ENCODE peak calls at places on chromosomes 6 and 20, in nine cellular contexts. U, I, Q, E, Z, L, W, Y and D are unnamed samples.

GRCh38 chr6:97626586-97627441 is 343.8 kb upstream of the MMS22L start:
- DNase-seq in U (no peak), I (no peak), Q (peak), E (peak), Z (no peak), L (no peak), W (no peak), Y (peak), D (no peak)

GRCh38 chr6:66699385-66699784 is 992.4 kb upstream of the EYS start:
- DNase-seq in U (no peak), I (no peak), Q (no peak), E (no peak), Z (no peak), L (no peak), W (no peak), Y (no peak), D (no peak)

GRCh38 chr6:90870561-90870960 is 283.7 kb upstream of the MAP3K7 start:
- DNase-seq in U (no peak), I (no peak), Q (no peak), E (no peak), Z (no peak), L (no peak), W (no peak), Y (no peak), D (no peak)

GRCh38 chr20:63126876-63127699 is 88.8 kb downstream of the YTHDF1 start:
- DNase-seq in U (no peak), I (peak), Q (no peak), E (peak), Z (no peak), L (no peak), W (no peak), Y (peak), D (no peak)

GRCh38 chr20:17806739-17807441 is 107.1 kb downstream of the BANF2 start:
- DNase-seq in U (no peak), I (no peak), Q (peak), E (peak), Z (peak), L (peak), W (no peak), Y (no peak), D (no peak)

GRCh38 chr6:149221774-149222070 is 95.8 kb upstream of the TAB2 start:
- DNase-seq in U (no peak), I (no peak), Q (no peak), E (no peak), Z (no peak), L (no peak), W (no peak), Y (no peak), D (no peak)

GRCh38 chr6:56019973-56020372 is 144.6 kb upstream of the BMP5 start:
- DNase-seq in U (no peak), I (no peak), Q (no peak), E (no peak), Z (no peak), L (no peak), W (no peak), Y (no peak), D (no peak)

GRCh38 chr6:157877573-157878011 is 54.5 kb downstream of the SNX9 start:
- DNase-seq in U (no peak), I (no peak), Q (no peak), E (no peak), Z (no peak), L (no peak), W (no peak), Y (no peak), D (no peak)

GRCh38 chr6:95417856-95418255 is 159.5 kb upstream of the MANEA start:
- DNase-seq in U (no peak), I (no peak), Q (no peak), E (no peak), Z (no peak), L (no peak), W (no peak), Y (no peak), D (no peak)

GRCh38 chr20:49833483-49833882 is 20.9 kb downstream of the SLC9A8 start:
- DNase-seq in U (no peak), I (no peak), Q (no peak), E (no peak), Z (no peak), L (no peak), W (no peak), Y (no peak), D (no peak)

GRCh38 chr6:32679501-32679900 is 13.0 kb upstream of the HLA-DQB1 start:
- DNase-seq in U (no peak), I (no peak), Q (no peak), E (no peak), Z (no peak), L (no peak), W (no peak), Y (no peak), D (no peak)

GRCh38 chr6:141077355-141078333 is 1055.1 kb upstream of the GJE1 start:
- DNase-seq in U (peak), I (no peak), Q (no peak), E (no peak), Z (no peak), L (no peak), W (peak), Y (peak), D (peak)

GRCh38 chr6:109944448-109944847 is 33.7 kb upstream of the GPR6 start:
- DNase-seq in U (no peak), I (no peak), Q (no peak), E (no peak), Z (no peak), L (no peak), W (peak), Y (no peak), D (peak)

GRCh38 chr6:135728589-135728988 is 122.9 kb upstream of the PDE7B start:
- DNase-seq in U (no peak), I (no peak), Q (no peak), E (no peak), Z (no peak), L (no peak), W (no peak), Y (no peak), D (no peak)

DNA sequence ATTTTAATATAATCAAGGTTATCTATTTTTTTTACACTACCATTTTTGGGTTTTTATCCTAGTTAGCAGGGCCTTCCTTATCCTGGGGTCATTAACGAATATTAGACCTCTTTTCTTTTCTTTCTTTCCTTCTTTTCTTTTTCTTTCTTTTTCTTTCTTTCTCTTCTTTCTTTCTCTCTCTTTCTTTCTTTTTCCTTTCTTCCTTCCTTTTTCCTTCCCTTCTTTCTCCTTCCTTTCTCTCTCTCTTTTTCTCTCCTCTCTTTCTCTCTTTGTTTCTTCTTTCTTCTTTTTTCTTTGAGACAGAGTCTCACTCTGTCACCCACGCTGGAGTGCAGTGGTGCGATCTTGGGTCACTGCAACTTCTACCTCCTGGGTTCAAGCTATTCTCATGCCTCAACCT is 120.4 kb upstream of the PDE7B start:
- DNase-seq in U (no peak), I (no peak), Q (no peak), E (no peak), Z (no peak), L (no peak), W (no peak), Y (no peak), D (no peak)
- TF ChIP-seq CTCF in U (no peak), I (no peak), Q (no peak), E (no peak), Z (no peak), L (no peak), W (no peak), Y (no peak), D (no peak)

GRCh38 chr20:24783631-24784492 is 165.2 kb upstream of the CST7 start:
- DNase-seq in U (peak), I (peak), Q (no peak), E (no peak), Z (no peak), L (no peak), W (no peak), Y (no peak), D (peak)
- TF ChIP-seq CTCF in U (peak), I (no peak), Q (no peak), E (no peak), Z (no peak), L (no peak), W (no peak), Y (peak), D (no peak)

DNA sequence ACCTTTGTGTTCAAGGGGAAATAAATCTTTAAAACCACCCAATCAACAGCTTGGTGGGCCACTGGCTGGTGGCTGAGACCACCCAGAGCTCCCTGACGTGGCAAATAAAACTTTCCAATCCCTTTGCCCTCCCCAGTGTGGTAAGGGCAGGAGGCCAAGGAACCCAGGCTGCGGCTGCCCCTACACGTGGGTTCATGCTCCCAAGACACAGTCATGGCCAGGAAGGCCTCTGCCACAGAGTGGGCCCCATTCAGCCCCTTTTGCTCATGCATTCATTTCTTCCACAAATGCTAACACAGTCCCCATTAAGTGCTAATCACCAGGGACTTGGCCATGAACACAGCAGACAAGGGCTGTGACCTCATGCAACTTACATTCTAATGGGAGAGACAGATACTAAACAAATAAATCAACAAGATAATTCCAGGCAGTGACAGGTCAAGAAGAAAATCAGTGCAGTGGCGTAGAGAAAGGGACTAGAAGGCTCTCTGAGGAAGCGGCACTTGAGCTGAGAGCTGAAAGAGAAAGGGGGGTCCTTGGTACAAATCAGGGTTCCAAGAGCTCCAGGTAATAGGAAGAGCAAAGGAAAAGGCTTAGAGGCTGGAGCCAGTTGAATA is 13.8 kb downstream of the PREX1 start:
- DNase-seq in U (no peak), I (no peak), Q (no peak), E (no peak), Z (no peak), L (no peak), W (no peak), Y (no peak), D (no peak)
- TF ChIP-seq CTCF in U (no peak), I (no peak), Q (no peak), E (no peak), Z (no peak), L (no peak), W (no peak), Y (no peak), D (no peak)

DNA sequence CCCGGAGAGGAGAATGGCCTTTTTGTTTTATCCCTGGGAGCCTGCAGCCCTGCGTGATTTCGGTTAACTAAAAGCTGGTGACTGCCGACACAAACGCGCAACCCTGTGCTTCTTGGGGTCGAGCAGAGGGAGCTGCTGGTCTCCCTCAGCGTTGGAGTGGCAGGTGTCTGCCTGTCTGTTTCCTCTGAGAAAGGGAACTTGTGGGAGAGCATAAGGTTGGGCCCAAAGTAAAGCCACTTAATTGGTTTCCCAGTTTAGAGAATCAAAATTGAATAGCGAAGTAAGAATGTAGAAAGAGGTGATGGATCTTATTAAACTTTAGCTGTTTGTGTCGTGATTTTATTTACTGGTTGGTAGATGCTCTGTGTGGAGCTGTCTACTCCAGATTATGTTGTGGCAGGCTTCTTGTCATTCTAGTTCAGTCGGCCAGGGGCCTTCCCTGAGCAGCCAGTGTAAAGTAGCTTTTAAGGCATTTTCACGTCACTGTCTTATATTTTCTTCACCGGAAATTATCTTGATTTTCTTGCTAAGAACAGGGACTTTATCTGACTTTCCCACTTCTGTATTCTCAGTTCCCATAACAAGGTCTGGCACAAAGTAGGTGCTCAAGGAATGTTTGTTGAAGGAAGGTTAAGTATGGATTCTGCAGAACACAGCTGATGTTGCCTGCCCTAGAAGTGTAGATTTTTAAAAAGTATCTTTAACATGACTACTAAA is 709 bp downstream of the LTV1 start:
- DNase-seq in U (peak), I (no peak), Q (peak), E (no peak), Z (no peak), L (no peak), W (peak), Y (no peak), D (no peak)
- TF ChIP-seq CTCF in U (no peak), I (no peak), Q (no peak), E (no peak), Z (no peak), L (no peak), W (no peak), Y (no peak), D (no peak)

DNA sequence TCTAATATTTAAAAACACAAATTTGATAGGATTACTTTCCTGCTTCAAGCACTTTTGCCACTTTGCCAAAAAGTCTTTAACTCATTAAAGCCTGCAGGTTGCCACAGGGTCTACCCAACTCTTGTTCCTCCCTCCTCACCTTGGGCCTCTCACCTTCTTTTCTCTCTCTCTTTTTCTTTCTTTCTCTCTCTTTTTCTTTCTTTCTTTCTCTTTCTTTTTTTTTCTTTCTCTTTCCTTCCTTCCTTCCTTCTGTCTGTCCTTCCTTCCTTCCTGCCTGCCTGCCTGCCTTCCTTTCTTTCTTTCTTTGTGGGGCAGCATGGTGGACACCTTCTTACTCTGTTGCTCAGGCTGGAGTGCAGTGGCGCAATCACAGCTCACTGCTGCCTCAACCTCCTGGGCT is 50.2 kb downstream of the C6orf52 start:
- DNase-seq in U (no peak), I (no peak), Q (no peak), E (no peak), Z (no peak), L (no peak), W (no peak), Y (no peak), D (no peak)
- TF ChIP-seq CTCF in U (no peak), I (no peak), Q (no peak), E (no peak), Z (no peak), L (no peak), W (no peak), Y (no peak), D (no peak)

DNA sequence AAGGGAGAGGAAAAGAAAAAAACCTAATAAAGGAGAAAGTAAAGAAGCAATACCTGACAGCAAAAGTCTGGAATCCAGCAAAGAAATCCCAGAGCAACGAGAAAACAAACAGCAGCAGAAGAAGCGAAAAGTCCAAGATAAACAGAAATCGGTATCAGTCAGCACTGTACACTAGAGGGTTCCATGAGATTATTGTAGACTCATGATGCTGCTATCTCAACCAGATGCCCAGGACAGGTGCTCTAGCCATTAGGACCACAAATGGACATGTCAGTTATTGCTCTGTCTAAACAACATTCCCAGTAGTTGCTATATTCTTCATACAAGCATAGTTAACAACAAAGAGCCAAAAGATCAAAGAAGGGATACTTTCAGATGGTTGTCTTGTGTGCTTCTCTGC is 70.8 kb upstream of the RNF146 start:
- DNase-seq in U (no peak), I (no peak), Q (no peak), E (no peak), Z (no peak), L (no peak), W (no peak), Y (no peak), D (no peak)
- TF ChIP-seq CTCF in U (no peak), I (no peak), Q (no peak), E (no peak), Z (no peak), L (no peak), W (no peak), Y (no peak), D (no peak)

GRCh38 chr20:23361651-23362391 is at the start of gene GZF1:
- DNase-seq in U (peak), I (peak), Q (peak), E (peak), Z (peak), L (peak), W (peak), Y (peak), D (peak)

GRCh38 chr20:23362392-23363256 is 642 bp downstream of the GZF1 start:
- DNase-seq in U (no peak), I (peak), Q (no peak), E (no peak), Z (peak), L (peak), W (peak), Y (no peak), D (no peak)

GRCh38 chr20:23358923-23359572 is 2.9 kb upstream of the GZF1 start:
- DNase-seq in U (no peak), I (no peak), Q (no peak), E (no peak), Z (peak), L (no peak), W (no peak), Y (no peak), D (peak)

GRCh38 chr20:23363257-23363649 is 1.3 kb downstream of the GZF1 start:
- DNase-seq in U (no peak), I (no peak), Q (no peak), E (no peak), Z (peak), L (peak), W (no peak), Y (no peak), D (no peak)

DNA sequence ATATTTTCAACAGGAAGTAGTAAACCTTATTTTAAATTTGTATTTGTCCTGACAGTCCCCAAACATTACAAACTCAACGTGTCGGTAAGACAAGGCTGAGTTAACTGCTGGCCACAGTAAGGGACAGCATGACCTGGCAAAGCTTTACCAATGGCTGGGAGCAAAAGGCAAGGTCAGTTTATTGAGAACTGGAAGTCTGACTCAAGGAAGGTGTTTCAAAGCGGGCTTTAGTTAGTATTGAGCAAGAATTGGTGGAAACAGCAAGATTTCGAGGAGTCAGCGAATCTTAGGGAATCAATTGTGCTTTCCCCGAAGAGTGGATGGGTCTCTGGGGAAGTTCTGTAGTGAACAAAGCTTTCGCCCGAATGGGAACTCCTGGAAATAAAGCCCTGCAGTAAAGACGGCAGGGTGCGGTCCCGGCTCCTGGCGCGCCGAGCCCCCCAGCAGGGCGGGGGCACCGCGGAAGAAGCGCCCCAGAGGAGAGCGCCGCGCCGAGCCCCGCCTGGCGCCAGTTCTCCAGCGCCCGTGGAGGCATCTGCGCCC is 803 bp upstream of the GZF1 start:
- DNase-seq in U (no peak), I (no peak), Q (peak), E (no peak), Z (peak), L (no peak), W (peak), Y (no peak), D (no peak)
- TF ChIP-seq CTCF in U (no peak), I (peak), Q (no peak), E (no peak), Z (no peak), L (no peak), W (no peak), Y (no peak), D (no peak)

DNA sequence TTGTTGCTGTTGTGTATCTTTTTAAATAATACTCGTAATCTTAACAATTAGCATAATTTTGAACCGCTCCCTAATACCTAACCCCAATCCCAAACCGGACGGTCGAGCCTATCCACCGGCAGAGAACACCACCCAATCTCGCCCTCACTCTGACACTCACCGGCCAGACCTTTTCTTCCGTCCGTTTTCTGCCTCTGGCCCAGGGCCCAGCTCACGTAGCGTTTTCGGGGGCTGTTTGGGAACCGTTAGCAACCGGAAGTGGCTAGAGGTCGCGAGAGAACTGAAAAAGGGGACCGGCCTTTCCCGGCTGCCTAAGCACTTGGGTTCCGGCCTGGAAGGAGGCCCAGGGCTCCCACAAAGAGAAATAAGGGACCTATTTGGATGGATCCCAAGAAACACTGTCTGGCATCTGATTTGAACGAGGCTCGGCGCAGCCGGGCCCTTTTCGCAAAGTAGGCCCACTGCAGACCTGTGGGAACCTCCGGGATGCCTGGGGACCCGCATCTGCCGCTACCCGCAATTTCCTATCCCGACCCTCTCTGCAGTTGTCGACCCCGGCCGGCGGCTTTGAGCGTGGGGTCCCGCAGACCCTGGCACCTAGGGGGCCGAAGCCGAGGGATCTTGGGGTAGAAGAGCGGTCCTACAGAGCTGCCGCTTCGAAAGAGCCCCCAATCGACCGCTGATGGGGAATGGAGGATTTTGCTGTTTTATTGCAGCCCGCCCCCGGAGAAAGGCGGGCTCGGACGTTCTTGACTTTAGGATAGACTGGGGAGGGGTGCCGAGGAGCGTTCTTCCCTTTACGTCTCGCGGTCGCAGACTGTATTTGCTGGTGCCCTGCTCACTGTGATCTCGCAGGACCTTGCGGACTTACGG is 4.9 kb upstream of the ZKSCAN8 start:
- DNase-seq in U (peak), I (peak), Q (peak), E (peak), Z (peak), L (peak), W (peak), Y (peak), D (peak)
- TF ChIP-seq CTCF in U (no peak), I (no peak), Q (no peak), E (no peak), Z (no peak), L (no peak), W (no peak), Y (no peak), D (no peak)